ENCODE peak calls at places on chromosomes 12 and 14, in five cellular contexts. I, Z, T, Y and O are unnamed samples.

GRCh38 chr12:111598637-111599458 is at the start of gene ATXN2:
- DNase-seq in I (peak; percentile 97), Z (peak; percentile 39), T (peak; percentile 68), Y (peak; percentile 71), O (no peak)

GRCh38 chr12:53145383-53145782 is 35.1 kb upstream of the ZNF740 start:
- DNase-seq in I (no peak), Z (no peak), T (peak; percentile 72), Y (peak; percentile 48), O (no peak)

GRCh38 chr12:33605776-33606175 is 166.2 kb upstream of the SYT10 start:
- DNase-seq in I (peak; percentile 2), Z (no peak), T (no peak), Y (no peak), O (peak; percentile 52)

GRCh38 chr12:47361389-47362031 is 281.8 kb upstream of the AMIGO2 start:
- DNase-seq in I (no peak), Z (peak; percentile 79), T (no peak), Y (peak; percentile 10), O (no peak)

GRCh38 chr12:54980341-54980740 is 4.2 kb downstream of the TESPA1 start:
- DNase-seq in I (no peak), Z (no peak), T (no peak), Y (no peak), O (no peak)

GRCh38 chr12:111359231-111359913 is 9.5 kb downstream of the PHETA1 start:
- DNase-seq in I (no peak), Z (no peak), T (no peak), Y (peak; percentile 5), O (no peak)

GRCh38 chr12:3611853-3612703 is 121.1 kb downstream of the PRMT8 start:
- DNase-seq in I (no peak), Z (no peak), T (no peak), Y (no peak), O (no peak)

GRCh38 chr12:68951652-68952051 is 18.7 kb upstream of the CPM start:
- DNase-seq in I (no peak), Z (no peak), T (peak; percentile 39), Y (no peak), O (no peak)

GRCh38 chr12:58425481-58426392 is 484.4 kb downstream of the ATP23 start:
- DNase-seq in I (no peak), Z (peak; percentile 87), T (peak; percentile 95), Y (peak; percentile 94), O (peak; percentile 50)

GRCh38 chr12:25500651-25501050 is 52.4 kb downstream of the LMNTD1 start:
- DNase-seq in I (no peak), Z (no peak), T (no peak), Y (no peak), O (no peak)

GRCh38 chr14:75831971-75832370 is 149.8 kb downstream of the TGFB3 start:
- DNase-seq in I (no peak), Z (no peak), T (peak; percentile 42), Y (peak; percentile 33), O (no peak)
- H3K9ac ChIP-seq in I (no peak overlapping the region), Z (no peak overlapping the region), T (no peak overlapping the region), Y (peak overlapping the region; percentile 70), O (no peak overlapping the region)

GRCh38 chr12:104719700-104720345 is 238.3 kb downstream of the SLC41A2 start:
- DNase-seq in I (no peak), Z (no peak), T (peak; percentile 11), Y (no peak), O (no peak)

GRCh38 chr12:104721944-104722343 is 236.1 kb downstream of the SLC41A2 start:
- DNase-seq in I (no peak), Z (no peak), T (no peak), Y (no peak), O (no peak)

GRCh38 chr12:104721065-104721458 is 237.0 kb downstream of the SLC41A2 start:
- DNase-seq in I (no peak), Z (no peak), T (no peak), Y (no peak), O (no peak)

GRCh38 chr12:104718581-104718980 is 239.5 kb downstream of the SLC41A2 start:
- DNase-seq in I (no peak), Z (no peak), T (peak; percentile 53), Y (no peak), O (no peak)

DNA sequence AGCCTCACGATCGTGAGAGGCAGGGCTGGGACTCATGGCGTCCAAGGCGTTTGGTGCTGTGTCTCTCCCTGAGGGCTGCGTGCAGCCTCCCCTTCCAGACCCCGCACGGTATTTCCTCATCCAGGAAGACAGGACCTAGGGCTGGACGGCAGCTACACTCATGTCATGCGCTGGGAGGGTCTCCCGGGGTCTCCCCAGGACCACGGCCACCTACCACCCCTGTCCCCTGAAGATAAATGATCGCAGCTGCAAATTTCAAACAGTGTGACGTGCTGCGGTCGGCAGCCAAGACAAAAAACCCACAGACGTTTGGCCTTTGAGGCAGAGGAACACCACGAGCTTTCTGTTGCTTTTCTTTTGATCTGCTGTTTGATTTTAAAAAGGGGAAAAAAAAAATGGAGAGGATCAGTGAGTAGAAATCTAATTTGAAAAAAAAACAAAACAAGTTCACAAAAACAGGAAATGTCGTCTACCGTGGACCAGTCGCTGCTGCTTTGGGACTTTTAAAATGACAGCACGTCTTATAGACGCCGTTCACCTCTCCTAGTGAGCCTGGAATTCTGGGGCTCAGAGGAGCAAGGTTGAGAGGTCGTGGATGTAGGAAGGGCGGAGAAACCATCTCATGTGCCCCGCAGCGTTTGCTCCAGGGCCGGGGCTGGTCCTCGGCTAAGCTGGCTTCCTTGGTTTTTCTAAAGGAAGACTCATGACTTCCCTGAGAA is 237.6 kb downstream of the SLC41A2 start:
- DNase-seq in I (no peak), Z (peak; percentile 47), T (peak; percentile 68), Y (peak; percentile 32), O (no peak)
- H3K9ac ChIP-seq in I (no peak overlapping the region), Z (peak overlapping the region; percentile 20), T (peak overlapping the region; percentile 28), Y (peak overlapping the region; percentile 23), O (no peak overlapping the region)

GRCh38 chr12:14272954-14273910 is 92.2 kb upstream of the ATF7IP start:
- DNase-seq in I (no peak), Z (no peak), T (peak; percentile 27), Y (peak; percentile 29), O (no peak)

GRCh38 chr12:14275111-14275510 is 90.4 kb upstream of the ATF7IP start:
- DNase-seq in I (no peak), Z (no peak), T (no peak), Y (no peak), O (no peak)

GRCh38 chr12:14270392-14270791 is 95.1 kb upstream of the ATF7IP start:
- DNase-seq in I (no peak), Z (no peak), T (no peak), Y (no peak), O (no peak)

GRCh38 chr12:14275886-14276285 is 89.6 kb upstream of the ATF7IP start:
- DNase-seq in I (no peak), Z (no peak), T (no peak), Y (no peak), O (no peak)

DNA sequence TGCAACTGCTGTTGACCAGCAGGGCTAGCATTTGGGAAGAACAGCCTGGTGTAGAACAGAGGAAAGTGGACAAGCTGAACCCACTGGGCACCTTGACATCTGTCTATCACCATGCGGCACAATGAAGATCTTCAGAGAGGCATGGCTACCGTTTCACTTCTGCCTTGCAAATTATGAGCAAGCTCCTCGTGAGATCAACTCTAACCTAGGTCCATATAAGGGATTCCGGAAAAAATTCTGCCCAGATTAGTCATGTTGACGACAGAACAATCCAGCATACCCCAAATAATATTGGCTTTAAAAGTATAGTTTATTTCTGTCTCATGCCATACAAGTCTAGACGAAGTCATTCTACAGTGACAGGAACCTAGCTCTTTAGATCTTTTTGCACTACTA is 91.6 kb upstream of the ATF7IP start:
- DNase-seq in I (no peak), Z (no peak), T (no peak), Y (peak; percentile 28), O (no peak)
- H3K9ac ChIP-seq in I (no peak overlapping the region), Z (no peak overlapping the region), T (no peak overlapping the region), Y (no peak overlapping the region), O (no peak overlapping the region)

DNA sequence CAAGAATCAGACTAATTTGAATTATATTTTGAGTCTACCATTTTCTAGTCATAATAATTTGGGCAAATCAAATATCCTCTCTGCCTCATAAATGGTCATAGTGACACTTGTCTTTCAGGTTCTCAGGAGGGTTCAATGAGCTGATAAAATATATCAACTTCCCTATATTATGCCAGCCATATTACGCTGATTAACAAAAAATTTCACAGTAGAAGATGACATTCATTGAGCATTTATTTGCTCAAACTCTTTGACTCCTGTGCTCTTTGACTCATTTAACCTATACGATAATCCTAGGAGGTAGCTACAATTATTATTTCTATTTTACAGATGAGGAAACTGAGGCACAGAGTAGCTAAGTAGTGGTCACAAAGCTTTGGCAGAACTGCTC is 60.0 kb upstream of the CCDC91 start:
- DNase-seq in I (no peak), Z (no peak), T (no peak), Y (no peak), O (no peak)
- H3K9ac ChIP-seq in I (peak overlapping the region; percentile 50), Z (no peak overlapping the region), T (no peak overlapping the region), Y (no peak overlapping the region), O (no peak overlapping the region)

GRCh38 chr12:120596901-120597300 is 15.7 kb upstream of the POP5 start:
- DNase-seq in I (no peak), Z (no peak), T (no peak), Y (no peak), O (no peak)

GRCh38 chr12:120597861-120598260 is 16.7 kb upstream of the POP5 start:
- DNase-seq in I (no peak), Z (no peak), T (no peak), Y (no peak), O (no peak)

GRCh38 chr12:120599672-120600537 is 18.7 kb upstream of the POP5 start:
- DNase-seq in I (no peak), Z (no peak), T (no peak), Y (no peak), O (no peak)

DNA sequence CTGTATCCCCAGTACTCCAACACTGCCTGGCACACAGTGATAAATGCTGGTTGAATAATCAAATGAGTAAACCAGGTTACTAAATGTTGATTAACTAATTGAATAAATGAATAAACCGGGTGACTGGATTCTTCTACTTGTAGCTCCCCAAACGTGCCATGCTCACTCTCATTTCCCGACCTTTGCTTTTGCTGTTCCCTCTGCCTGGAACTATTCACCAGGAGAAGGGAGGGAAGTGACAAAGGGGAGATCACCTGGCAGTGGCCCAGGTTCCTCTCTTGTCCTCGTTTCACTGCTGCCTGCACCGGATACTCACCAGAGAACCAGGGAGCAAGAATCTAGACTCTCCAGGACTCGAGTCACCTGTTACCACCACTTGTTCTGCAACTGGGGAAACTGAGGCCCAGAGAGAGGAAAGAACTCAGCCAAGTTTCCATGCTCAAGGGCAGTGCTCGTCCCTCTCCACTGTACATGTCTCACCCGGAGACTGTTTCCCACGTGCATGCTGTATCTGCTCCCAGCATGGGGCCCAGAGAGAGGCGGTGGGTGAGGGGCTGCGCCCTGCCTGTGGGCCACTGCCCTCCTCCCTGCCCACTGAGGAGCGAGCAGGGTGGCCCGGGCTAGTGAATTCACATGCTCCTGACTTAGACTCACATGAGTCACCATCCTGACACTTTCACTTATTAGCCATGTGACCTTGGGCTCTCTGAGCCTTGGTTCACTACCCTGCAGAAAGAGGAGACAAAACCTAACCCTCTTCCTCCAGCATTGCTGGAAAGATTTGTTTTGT is 17.7 kb upstream of the POP5 start:
- DNase-seq in I (no peak), Z (peak; percentile 21), T (peak; percentile 33), Y (peak; percentile 74), O (no peak)
- H3K9ac ChIP-seq in I (no peak overlapping the region), Z (no peak overlapping the region), T (no peak overlapping the region), Y (no peak overlapping the region), O (no peak overlapping the region)